ENCODE peak calls at places on chromosomes 2 and 18, in nine cellular contexts. D is A549, P is SK-N-SH, Z is right lobe of liver, U is A673, T is breast epithelium, X is endodermal cell, V is psoas muscle, I is right cardiac atrium. Y is an unnamed sample. For H3K4me1, the result is how much of the 10 kb centered on the place peaks cover.

GRCh38 chr2:96802281-96802595 is 13.8 kb upstream of the CNNM3 start:
- DNase-seq in D (no peak), P (peak), Z (no peak), U (no peak), T (no peak), X (no peak), V (no peak), I (no peak), Y (no peak)

GRCh38 chr2:229489016-229489415 is 217.9 kb upstream of the PID1 start:
- DNase-seq in D (peak), P (peak), Z (no peak), U (no peak), T (no peak), X (no peak), V (peak), I (no peak), Y (peak)

GRCh38 chr18:6521804-6522418 is 107.2 kb upstream of the L3MBTL4 start:
- DNase-seq in D (peak), P (no peak), Z (no peak), U (peak), T (peak), X (peak), V (no peak), I (no peak), Y (peak)

GRCh38 chr2:177000408-177000807 is 212.2 kb upstream of the HNRNPA3 start:
- DNase-seq in D (no peak), P (no peak), Z (no peak), U (no peak), T (no peak), X (peak), V (no peak), I (no peak), Y (no peak)

GRCh38 chr2:128552141-128552805 is 233.6 kb upstream of the HS6ST1 start:
- DNase-seq in D (no peak), P (no peak), Z (no peak), U (no peak), T (no peak), X (no peak), V (no peak), I (no peak), Y (no peak)

GRCh38 chr2:100580474-100581264 is 17.9 kb downstream of the PDCL3 start:
- DNase-seq in D (no peak), P (no peak), Z (no peak), U (no peak), T (no peak), X (no peak), V (no peak), I (no peak), Y (no peak)

GRCh38 chr2:201182650-201183372 is at the start of gene CASP10:
- DNase-seq in D (peak), P (no peak), Z (no peak), U (peak), T (no peak), X (peak), V (no peak), I (no peak), Y (no peak)

GRCh38 chr2:111622859-111623258 is 261.1 kb downstream of the ANAPC1 start:
- DNase-seq in D (no peak), P (no peak), Z (no peak), U (no peak), T (no peak), X (no peak), V (peak), I (no peak), Y (no peak)

GRCh38 chr2:175282300-175282699 is 100.8 kb upstream of the ATP5MC3 start:
- DNase-seq in D (peak), P (peak), Z (no peak), U (peak), T (no peak), X (no peak), V (no peak), I (no peak), Y (peak)

GRCh38 chr2:213159768-213160167 is 8.4 kb upstream of the IKZF2 start:
- DNase-seq in D (no peak), P (no peak), Z (no peak), U (peak), T (no peak), X (no peak), V (no peak), I (no peak), Y (no peak)

GRCh38 chr2:207616185-207616584 is 9.0 kb downstream of the METTL21A start:
- DNase-seq in D (no peak), P (no peak), Z (no peak), U (no peak), T (no peak), X (no peak), V (no peak), I (no peak), Y (no peak)

GRCh38 chr2:43448011-43448821 is 147.6 kb downstream of the THADA start:
- DNase-seq in D (no peak), P (no peak), Z (no peak), U (no peak), T (no peak), X (peak), V (no peak), I (no peak), Y (no peak)

GRCh38 chr2:37663390-37663789 is 8.1 kb downstream of the CDC42EP3 start:
- DNase-seq in D (no peak), P (no peak), Z (no peak), U (no peak), T (no peak), X (no peak), V (no peak), I (no peak), Y (no peak)
- H3K4me1 ChIP-seq in D (under half), P (half or more), Z (under half), U (under half), T (under half), X (under half), V (half or more), I (under half), Y (under half)

GRCh38 chr2:190947711-190948251 is 66.2 kb downstream of the STAT1 start:
- DNase-seq in D (peak), P (no peak), Z (no peak), U (peak), T (no peak), X (no peak), V (no peak), I (no peak), Y (peak)
- H3K4me3 ChIP-seq in D (peak), P (no peak), Z (no peak), U (no peak), T (peak), X (no peak), V (no peak), I (no peak), Y (peak)

GRCh38 chr2:62473428-62473827 is 32.6 kb downstream of the TMEM17 start:
- DNase-seq in D (no peak), P (no peak), Z (no peak), U (no peak), T (no peak), X (no peak), V (no peak), I (no peak), Y (no peak)

GRCh38 chr2:62471816-62472215 is 34.2 kb downstream of the TMEM17 start:
- DNase-seq in D (no peak), P (no peak), Z (no peak), U (no peak), T (no peak), X (no peak), V (peak), I (peak), Y (no peak)

GRCh38 chr2:62475172-62476011 is 30.6 kb downstream of the TMEM17 start:
- DNase-seq in D (no peak), P (peak), Z (no peak), U (peak), T (no peak), X (peak), V (no peak), I (peak), Y (peak)

GRCh38 chr2:62472321-62472720 is 33.7 kb downstream of the TMEM17 start:
- DNase-seq in D (no peak), P (no peak), Z (no peak), U (no peak), T (no peak), X (no peak), V (no peak), I (no peak), Y (no peak)

DNA sequence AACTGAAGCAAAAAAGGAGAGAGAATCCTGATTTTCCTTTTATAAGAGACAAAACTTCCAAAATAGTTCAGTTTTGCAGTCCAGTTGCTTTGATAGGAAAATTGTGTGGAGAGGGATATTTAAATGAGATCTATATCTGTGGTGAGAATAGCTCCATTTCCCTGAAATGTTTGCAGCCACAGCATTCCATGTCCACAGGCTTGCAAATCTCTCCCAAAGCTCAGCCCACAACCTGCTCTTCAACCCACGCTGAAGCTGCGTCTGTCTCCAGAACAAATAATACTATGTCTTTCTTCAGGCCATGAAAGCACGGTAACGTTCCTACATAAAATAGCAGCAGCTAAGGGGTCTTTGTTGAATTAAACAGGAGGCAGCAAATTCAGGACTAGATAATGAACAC is 31.8 kb downstream of the TMEM17 start:
- DNase-seq in D (no peak), P (no peak), Z (no peak), U (no peak), T (no peak), X (no peak), V (no peak), I (no peak), Y (no peak)
- H3K27ac ChIP-seq in D (peak), P (no peak), Z (no peak), U (no peak), T (peak), X (no peak), V (no peak), I (no peak), Y (no peak)

GRCh38 chr2:109470121-109470921 is 143.4 kb downstream of the SEPTIN10 start:
- DNase-seq in D (peak), P (no peak), Z (no peak), U (no peak), T (peak), X (no peak), V (no peak), I (no peak), Y (peak)
- H3K4me1 ChIP-seq in D (under half), P (under half), Z (under half), U (under half), T (under half), X (under half), V (under half), I (under half), Y (under half)

GRCh38 chr2:161139098-161139987 is 20.9 kb upstream of the TANK start:
- DNase-seq in D (no peak), P (no peak), Z (no peak), U (no peak), T (no peak), X (no peak), V (no peak), I (no peak), Y (peak)
- H3K4me3 ChIP-seq in D (no peak), P (no peak), Z (no peak), U (no peak), T (peak), X (no peak), V (peak), I (peak), Y (no peak)

DNA sequence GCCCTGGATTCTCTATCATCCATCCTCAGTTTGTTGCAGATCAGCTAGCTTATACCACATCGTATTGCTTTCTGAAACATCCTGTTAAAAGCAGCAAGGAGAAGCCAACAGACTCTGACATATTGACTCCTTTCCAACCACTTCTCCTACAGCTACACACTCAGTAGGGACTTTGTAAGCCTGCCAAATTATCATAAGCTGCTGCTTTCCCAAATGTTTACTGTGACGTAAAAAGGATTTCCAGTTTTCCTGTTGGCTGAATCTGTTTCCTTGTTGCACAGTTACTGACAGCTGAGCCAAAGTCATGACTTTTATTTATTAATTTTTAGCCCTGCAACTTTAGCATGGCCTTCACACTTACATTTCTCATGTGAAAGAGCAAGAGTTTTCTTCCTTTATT is 294.3 kb downstream of the KCNJ3 start:
- DNase-seq in D (no peak), P (no peak), Z (no peak), U (no peak), T (no peak), X (no peak), V (no peak), I (no peak), Y (no peak)
- H3K27ac ChIP-seq in D (no peak), P (no peak), Z (no peak), U (no peak), T (no peak), X (no peak), V (no peak), I (no peak), Y (no peak)

DNA sequence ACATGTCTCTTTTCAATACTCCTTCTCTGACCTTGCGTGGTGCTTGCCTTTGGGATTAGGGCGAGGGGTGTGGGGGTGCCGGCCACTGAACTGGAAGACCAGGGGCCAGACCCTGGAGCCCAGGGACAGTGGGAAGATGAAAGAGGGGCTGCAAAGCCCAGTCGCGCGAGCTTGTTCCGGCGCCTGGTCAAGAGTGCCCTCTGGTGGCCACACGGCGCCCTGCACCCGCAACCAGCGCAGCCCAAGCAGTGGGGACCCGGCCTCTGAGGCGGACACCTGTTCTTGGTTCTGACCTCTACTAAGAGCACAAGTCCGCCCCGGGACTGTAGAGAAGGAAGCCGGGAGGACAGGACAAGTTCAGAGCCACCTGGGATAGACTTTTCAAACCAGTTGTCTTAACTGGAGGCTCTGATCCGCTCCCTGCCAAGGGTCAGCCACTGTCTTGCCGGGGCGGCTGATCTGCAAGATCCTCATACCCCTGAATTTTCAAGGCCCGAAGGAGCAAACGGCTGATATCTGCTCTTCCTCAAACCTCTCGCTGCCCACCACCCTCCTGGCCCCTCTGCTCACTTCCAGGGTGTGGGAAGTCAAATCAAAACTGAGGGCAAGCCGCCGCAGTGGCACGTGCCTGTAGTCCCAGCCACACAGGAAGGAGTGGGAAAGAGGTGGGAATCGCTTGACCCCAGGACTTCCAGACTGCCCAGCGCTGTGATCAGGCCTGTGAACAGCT is 14.9 kb upstream of the MSH6 start:
- DNase-seq in D (peak), P (peak), Z (peak), U (peak), T (peak), X (peak), V (peak), I (peak), Y (peak)
- H3K4me1 ChIP-seq in D (under half), P (under half), Z (under half), U (under half), T (under half), X (under half), V (under half), I (under half), Y (under half)

GRCh38 chr2:199464614-199465352 is 7.0 kb upstream of the SATB2 start:
- DNase-seq in D (no peak), P (peak), Z (no peak), U (no peak), T (no peak), X (peak), V (no peak), I (no peak), Y (no peak)
- H3K4me3 ChIP-seq in D (no peak), P (no peak), Z (no peak), U (peak), T (no peak), X (no peak), V (peak), I (no peak), Y (no peak)